ENCODE peak calls at places on chromosomes 11 and 22, in five cellular contexts. N, O, I, G and R are unnamed samples. For H3K9me3, the result is how much of the 10 kb centered on the place peaks cover.

GRCh38 chr11:67674442-67674871 is at the start of gene ALDH3B2:
- DNase-seq in N (no peak), O (peak), I (peak), G (no peak), R (no peak)

GRCh38 chr11:16778876-16779275 is 40.4 kb downstream of the C11orf58 start:
- DNase-seq in N (no peak), O (no peak), I (no peak), G (peak), R (no peak)

GRCh38 chr22:42305967-42306366 is 35.5 kb upstream of the TCF20 start:
- DNase-seq in N (no peak), O (no peak), I (no peak), G (no peak), R (no peak)

GRCh38 chr22:33699176-33699575 is 221.1 kb downstream of the LARGE1 start:
- DNase-seq in N (peak), O (no peak), I (no peak), G (no peak), R (no peak)

GRCh38 chr11:130474637-130475400 is 26.4 kb downstream of the ADAMTS15 start:
- DNase-seq in N (no peak), O (no peak), I (no peak), G (no peak), R (no peak)

GRCh38 chr11:57500926-57501325 is 14.6 kb downstream of the SLC43A1 start:
- DNase-seq in N (no peak), O (no peak), I (no peak), G (no peak), R (no peak)

GRCh38 chr22:49307071-49307830 is 520.4 kb downstream of the BRD1 start:
- DNase-seq in N (no peak), O (no peak), I (no peak), G (peak), R (no peak)

GRCh38 chr11:30465623-30466022 is 120.5 kb downstream of the MPPED2 start:
- DNase-seq in N (no peak), O (no peak), I (no peak), G (no peak), R (no peak)

GRCh38 chr22:31676700-31677099 is 14.7 kb upstream of the PISD start:
- DNase-seq in N (peak), O (peak), I (peak), G (peak), R (peak)

DNA sequence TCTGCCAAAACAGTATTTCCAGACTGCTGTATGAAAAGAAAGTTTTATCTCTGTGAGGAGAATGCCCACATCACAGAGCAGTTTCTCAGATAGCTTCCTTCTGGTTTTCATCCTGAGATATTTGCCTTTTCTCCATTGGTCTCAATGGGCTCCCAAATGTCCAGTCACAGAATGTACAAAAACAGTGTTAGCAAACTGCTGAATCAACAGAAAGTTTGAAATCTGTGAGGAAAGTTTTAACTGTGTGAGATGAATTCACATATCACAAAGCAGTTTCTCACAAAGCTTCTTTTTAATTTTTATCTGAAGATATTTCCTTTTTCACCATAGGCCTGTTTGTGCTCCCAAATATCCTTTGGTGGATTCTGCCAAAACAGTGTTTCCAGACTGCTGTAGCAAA is 207.2 kb upstream of the TRIM48 start:
- DNase-seq in N (no peak), O (no peak), I (no peak), G (no peak), R (no peak)
- H3K9me3 ChIP-seq in N (under half), O (under half), I (under half), G (under half), R (under half)

DNA sequence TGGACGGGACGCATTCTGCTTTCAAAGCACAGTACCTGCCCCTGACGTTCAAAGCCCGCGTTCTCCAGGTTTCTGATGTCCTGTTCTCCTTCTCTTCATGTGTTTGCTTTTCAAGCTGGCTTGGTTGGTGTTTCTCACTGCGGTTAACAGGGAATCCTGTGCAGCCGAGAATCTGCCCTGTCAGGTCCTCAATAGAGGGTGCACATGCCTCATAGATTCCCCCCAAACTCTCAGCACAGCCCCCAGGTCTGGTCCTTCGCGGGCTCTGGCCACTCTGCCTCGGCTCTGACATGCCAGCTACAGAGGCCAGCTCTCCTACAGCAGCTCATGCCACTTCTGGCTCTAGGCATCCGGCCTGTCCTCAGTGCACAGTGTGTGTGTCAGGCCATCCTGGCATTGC is 1343.8 kb downstream of the TBC1D22A start:
- DNase-seq in N (no peak), O (no peak), I (no peak), G (no peak), R (no peak)
- H3K9me3 ChIP-seq in N (under half), O (under half), I (under half), G (under half), R (under half)

GRCh38 chr11:56151376-56151775 is 8.7 kb downstream of the OR8K5 start:
- DNase-seq in N (no peak), O (no peak), I (no peak), G (no peak), R (no peak)

DNA sequence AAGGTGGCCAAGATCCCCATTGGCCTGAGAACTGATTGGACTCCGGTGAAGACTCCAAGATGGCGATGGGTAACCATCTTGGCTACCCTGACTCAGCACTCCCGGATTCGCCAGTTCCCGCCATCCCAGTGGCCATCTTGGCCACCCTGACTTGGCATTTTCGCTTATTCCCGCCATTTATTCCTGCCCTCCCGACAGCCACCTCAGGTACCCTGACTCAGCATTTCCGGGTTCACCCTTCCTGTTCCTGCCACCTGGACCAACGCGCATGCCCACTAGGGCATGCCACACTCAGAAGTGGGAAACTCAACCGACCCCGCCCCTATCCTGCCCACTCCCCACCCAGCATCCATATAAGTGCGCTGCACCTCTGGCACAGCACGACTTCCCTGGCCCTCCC is 7.8 kb downstream of the OR8K5 start:
- DNase-seq in N (no peak), O (no peak), I (no peak), G (no peak), R (no peak)
- H3K9me3 ChIP-seq in N (under half), O (under half), I (under half), G (under half), R (under half)

DNA sequence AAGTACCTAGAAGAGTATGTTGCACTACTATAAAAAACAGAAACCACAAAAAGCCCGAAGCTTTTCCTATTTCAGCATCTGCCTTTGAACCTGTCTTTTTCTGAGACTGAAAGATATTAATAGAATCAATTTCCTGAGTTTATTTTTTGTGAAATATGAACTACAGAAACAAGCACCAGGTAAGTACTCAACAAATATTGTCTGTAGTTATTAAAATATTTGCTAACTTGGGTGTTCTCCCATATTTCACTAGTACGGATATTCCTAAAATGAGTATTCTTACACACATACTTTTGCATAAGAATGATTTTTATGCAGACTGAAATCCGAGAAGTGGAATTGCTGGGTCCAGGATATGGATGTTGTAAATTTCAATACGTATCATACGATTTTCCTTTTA is 188.0 kb downstream of the OR4C45 start:
- DNase-seq in N (no peak), O (no peak), I (no peak), G (no peak), R (no peak)
- H3K9me3 ChIP-seq in N (under half), O (under half), I (under half), G (under half), R (under half)

GRCh38 chr11:2660357-2660939 is 39.3 kb downstream of the KCNQ1OT1 start:
- DNase-seq in N (no peak), O (no peak), I (no peak), G (no peak), R (no peak)
- H3K9me3 ChIP-seq in N (under half), O (under half), I (under half), G (under half), R (under half)